ENCODE peak calls at places on chromosomes 12 and 14, in ten cellular contexts. One of them, this sample, is unnamed.

GRCh38 chr12:104684884-104685283 is 228.1 kb downstream of the CHST11 start:
- DNase-seq in tibial artery: no peak
- DNase-seq in thoracic aorta: no peak
- DNase-seq in stomach: no peak
- DNase-seq in HCT116: no peak
- DNase-seq in PC-9: no peak
- DNase-seq in neural progenitor cell: no peak
- DNase-seq in adrenal gland: no peak
- DNase-seq in gastrocnemius medialis: no peak
- DNase-seq in right atrium auricular region: no peak
- DNase-seq in this sample: no peak

GRCh38 chr14:40003773-40004172 is 571.5 kb upstream of the FBXO33 start:
- DNase-seq in tibial artery: no peak
- DNase-seq in thoracic aorta: no peak
- DNase-seq in stomach: no peak
- DNase-seq in HCT116: no peak
- DNase-seq in PC-9: no peak
- DNase-seq in neural progenitor cell: no peak
- DNase-seq in adrenal gland: no peak
- DNase-seq in gastrocnemius medialis: no peak
- DNase-seq in right atrium auricular region: no peak
- DNase-seq in this sample: no peak

GRCh38 chr14:33642641-33643342 is 308.1 kb downstream of the EGLN3 start:
- DNase-seq in tibial artery: no peak
- DNase-seq in thoracic aorta: no peak
- DNase-seq in stomach: no peak
- DNase-seq in HCT116: no peak
- DNase-seq in PC-9: no peak
- DNase-seq in neural progenitor cell: peak; percentile 25
- DNase-seq in adrenal gland: no peak
- DNase-seq in gastrocnemius medialis: no peak
- DNase-seq in right atrium auricular region: no peak
- DNase-seq in this sample: no peak

GRCh38 chr14:78240567-78240966 is 70.4 kb downstream of the NRXN3 start:
- DNase-seq in tibial artery: no peak
- DNase-seq in thoracic aorta: no peak
- DNase-seq in stomach: no peak
- DNase-seq in HCT116: no peak
- DNase-seq in PC-9: no peak
- DNase-seq in neural progenitor cell: no peak
- DNase-seq in adrenal gland: no peak
- DNase-seq in gastrocnemius medialis: no peak
- DNase-seq in right atrium auricular region: no peak
- DNase-seq in this sample: no peak

GRCh38 chr12:119208626-119209061 is 29.9 kb downstream of the HSPB8 start:
- DNase-seq in tibial artery: peak; percentile 86
- DNase-seq in thoracic aorta: peak; percentile 16
- DNase-seq in stomach: peak; percentile 28
- DNase-seq in HCT116: no peak
- DNase-seq in PC-9: peak; percentile 42
- DNase-seq in neural progenitor cell: peak; percentile 57
- DNase-seq in adrenal gland: peak; percentile 6
- DNase-seq in gastrocnemius medialis: peak; percentile 89
- DNase-seq in right atrium auricular region: peak; percentile 96
- DNase-seq in this sample: peak; percentile 82

GRCh38 chr14:69640931-69641330 is 29.5 kb downstream of the SUSD6 start:
- DNase-seq in tibial artery: no peak
- DNase-seq in thoracic aorta: no peak
- DNase-seq in stomach: no peak
- DNase-seq in HCT116: no peak
- DNase-seq in PC-9: no peak
- DNase-seq in neural progenitor cell: no peak
- DNase-seq in adrenal gland: no peak
- DNase-seq in gastrocnemius medialis: no peak
- DNase-seq in right atrium auricular region: no peak
- DNase-seq in this sample: no peak

GRCh38 chr14:66745078-66745477 is 237.1 kb downstream of the GPHN start:
- DNase-seq in tibial artery: no peak
- DNase-seq in thoracic aorta: no peak
- DNase-seq in stomach: no peak
- DNase-seq in HCT116: no peak
- DNase-seq in PC-9: no peak
- DNase-seq in neural progenitor cell: no peak
- DNase-seq in adrenal gland: no peak
- DNase-seq in gastrocnemius medialis: no peak
- DNase-seq in right atrium auricular region: no peak
- DNase-seq in this sample: no peak

GRCh38 chr12:121214855-121215745 is 5.2 kb downstream of the P2RX4 start:
- DNase-seq in tibial artery: no peak
- DNase-seq in thoracic aorta: no peak
- DNase-seq in stomach: peak; percentile 59
- DNase-seq in HCT116: peak; percentile 75
- DNase-seq in PC-9: peak; percentile 38
- DNase-seq in neural progenitor cell: no peak
- DNase-seq in adrenal gland: peak; percentile 78
- DNase-seq in gastrocnemius medialis: no peak
- DNase-seq in right atrium auricular region: no peak
- DNase-seq in this sample: no peak

DNA sequence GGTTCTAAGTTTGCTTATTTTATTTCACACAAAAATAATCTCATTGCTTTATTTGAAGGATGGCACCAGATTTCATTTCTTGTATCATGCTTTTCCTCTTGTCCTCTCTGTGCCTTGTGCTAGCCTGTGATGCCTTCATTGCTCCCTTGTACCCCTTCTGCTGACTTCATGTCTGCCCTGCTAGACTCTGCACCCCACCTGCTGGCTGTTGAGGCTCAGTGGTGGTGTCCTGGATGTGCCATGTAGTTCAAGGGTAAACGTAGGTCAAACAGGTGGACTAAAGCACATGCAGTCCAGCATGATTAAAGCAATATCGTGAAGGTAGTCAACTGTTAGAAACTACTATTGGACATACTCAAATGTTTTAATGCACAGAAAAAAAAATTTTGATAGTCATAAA is 21.6 kb downstream of the MRPS35 start:
- DNase-seq in tibial artery: no peak
- DNase-seq in thoracic aorta: no peak
- DNase-seq in stomach: peak; percentile 32
- DNase-seq in HCT116: no peak
- DNase-seq in PC-9: no peak
- DNase-seq in neural progenitor cell: no peak
- DNase-seq in adrenal gland: no peak
- DNase-seq in gastrocnemius medialis: no peak
- DNase-seq in right atrium auricular region: no peak
- DNase-seq in this sample: no peak
- TF ChIP-seq CTCF in tibial artery: no peak
- TF ChIP-seq CTCF in thoracic aorta: no peak
- TF ChIP-seq CTCF in stomach: peak; percentile 7
- TF ChIP-seq CTCF in HCT116: no peak
- TF ChIP-seq CTCF in PC-9: peak; percentile 45
- TF ChIP-seq CTCF in neural progenitor cell: peak; percentile 27
- TF ChIP-seq CTCF in adrenal gland: no peak
- TF ChIP-seq CTCF in gastrocnemius medialis: no peak
- TF ChIP-seq CTCF in right atrium auricular region: no peak
- TF ChIP-seq CTCF in this sample: no peak

DNA sequence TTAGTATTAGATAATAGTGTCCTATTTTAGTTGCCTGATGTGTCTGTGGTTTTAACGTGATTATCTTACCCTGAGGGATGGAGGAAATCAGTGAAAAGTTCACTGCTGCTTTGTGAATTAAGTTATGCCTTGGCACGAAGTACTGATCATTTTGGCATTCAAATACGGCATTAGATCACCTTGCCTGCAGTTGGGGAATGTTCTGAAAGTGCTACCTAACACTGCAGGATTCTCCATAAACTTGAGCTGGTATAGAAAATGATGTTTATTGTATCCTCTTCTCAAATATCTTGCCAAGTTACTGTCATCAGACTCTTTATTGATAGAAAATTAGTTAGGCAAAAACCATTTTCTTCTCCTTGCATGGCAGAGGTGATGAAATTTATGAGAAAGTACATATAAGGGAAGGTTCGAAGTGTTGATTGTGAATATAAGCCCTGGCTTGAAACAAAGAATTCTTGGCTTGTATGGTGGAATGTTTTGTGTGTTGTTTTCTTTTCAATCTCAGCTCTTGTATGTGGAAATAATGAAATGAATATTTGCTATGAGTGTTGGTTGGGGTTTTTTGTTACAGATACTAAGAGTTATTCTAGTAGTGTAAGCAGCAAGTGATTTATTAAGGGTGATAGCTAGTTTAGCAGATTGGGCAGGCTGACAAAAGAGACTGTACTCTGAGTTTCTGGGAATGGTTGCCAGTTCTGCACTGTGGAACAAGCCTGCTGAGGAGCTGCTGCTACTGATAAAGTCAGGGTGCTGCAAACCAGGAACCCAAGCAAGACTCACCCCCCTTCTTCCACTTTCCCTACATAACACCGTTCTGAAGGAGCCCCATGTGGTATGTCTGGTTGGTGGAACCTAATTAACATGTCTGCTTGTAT is 448.3 kb downstream of the PCNX1 start:
- DNase-seq in tibial artery: peak; percentile 76
- DNase-seq in thoracic aorta: no peak
- DNase-seq in stomach: peak; percentile 53
- DNase-seq in HCT116: no peak
- DNase-seq in PC-9: no peak
- DNase-seq in neural progenitor cell: no peak
- DNase-seq in adrenal gland: peak; percentile 51
- DNase-seq in gastrocnemius medialis: no peak
- DNase-seq in right atrium auricular region: no peak
- DNase-seq in this sample: no peak
- H3K4me3 ChIP-seq in tibial artery: no peak overlapping the region
- H3K4me3 ChIP-seq in thoracic aorta: peak overlapping the region; percentile 52
- H3K4me3 ChIP-seq in stomach: no peak overlapping the region
- H3K4me3 ChIP-seq in HCT116: no peak overlapping the region
- H3K4me3 ChIP-seq in PC-9: no peak overlapping the region
- H3K4me3 ChIP-seq in neural progenitor cell: no peak overlapping the region
- H3K4me3 ChIP-seq in adrenal gland: no peak overlapping the region
- H3K4me3 ChIP-seq in gastrocnemius medialis: no peak overlapping the region
- H3K4me3 ChIP-seq in right atrium auricular region: no peak overlapping the region
- H3K4me3 ChIP-seq in this sample: no peak overlapping the region

GRCh38 chr12:93877446-93877845 is 200.3 kb downstream of the CRADD start:
- DNase-seq in tibial artery: no peak
- DNase-seq in thoracic aorta: no peak
- DNase-seq in stomach: no peak
- DNase-seq in HCT116: no peak
- DNase-seq in PC-9: no peak
- DNase-seq in neural progenitor cell: no peak
- DNase-seq in adrenal gland: no peak
- DNase-seq in gastrocnemius medialis: no peak
- DNase-seq in right atrium auricular region: peak; percentile 13
- DNase-seq in this sample: no peak

GRCh38 chr12:93875157-93875556 is 198.0 kb downstream of the CRADD start:
- DNase-seq in tibial artery: no peak
- DNase-seq in thoracic aorta: no peak
- DNase-seq in stomach: no peak
- DNase-seq in HCT116: no peak
- DNase-seq in PC-9: no peak
- DNase-seq in neural progenitor cell: no peak
- DNase-seq in adrenal gland: no peak
- DNase-seq in gastrocnemius medialis: no peak
- DNase-seq in right atrium auricular region: no peak
- DNase-seq in this sample: no peak

GRCh38 chr12:93876360-93876759 is 199.2 kb downstream of the CRADD start:
- DNase-seq in tibial artery: no peak
- DNase-seq in thoracic aorta: no peak
- DNase-seq in stomach: no peak
- DNase-seq in HCT116: no peak
- DNase-seq in PC-9: no peak
- DNase-seq in neural progenitor cell: no peak
- DNase-seq in adrenal gland: no peak
- DNase-seq in gastrocnemius medialis: no peak
- DNase-seq in right atrium auricular region: no peak
- DNase-seq in this sample: no peak

GRCh38 chr12:93870020-93870795 is 193.0 kb downstream of the CRADD start:
- DNase-seq in tibial artery: no peak
- DNase-seq in thoracic aorta: no peak
- DNase-seq in stomach: no peak
- DNase-seq in HCT116: no peak
- DNase-seq in PC-9: no peak
- DNase-seq in neural progenitor cell: no peak
- DNase-seq in adrenal gland: no peak
- DNase-seq in gastrocnemius medialis: no peak
- DNase-seq in right atrium auricular region: no peak
- DNase-seq in this sample: no peak

DNA sequence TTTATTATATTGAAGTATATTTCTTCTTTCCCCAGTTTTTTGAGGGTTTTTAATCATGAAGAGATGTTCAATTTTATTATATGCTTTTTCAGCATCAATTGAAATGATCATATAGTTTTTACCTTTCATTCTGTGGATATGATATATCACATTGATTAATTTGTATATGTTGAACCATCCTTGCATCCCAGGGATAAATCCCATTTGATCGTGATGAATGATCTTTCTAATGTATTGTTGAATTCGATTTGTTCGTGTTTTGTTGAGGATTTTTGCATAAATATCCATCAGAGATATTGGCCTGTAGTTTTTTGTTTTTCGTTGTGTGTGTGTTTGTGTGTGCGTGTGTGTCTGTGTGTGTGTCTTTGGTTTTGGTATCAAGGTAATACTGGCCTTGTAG is 196.4 kb downstream of the CRADD start:
- DNase-seq in tibial artery: no peak
- DNase-seq in thoracic aorta: no peak
- DNase-seq in stomach: no peak
- DNase-seq in HCT116: no peak
- DNase-seq in PC-9: no peak
- DNase-seq in neural progenitor cell: no peak
- DNase-seq in adrenal gland: no peak
- DNase-seq in gastrocnemius medialis: no peak
- DNase-seq in right atrium auricular region: no peak
- DNase-seq in this sample: no peak
- H3K9me3 ChIP-seq in tibial artery: no peaks in the 10 kb centered on the region
- H3K9me3 ChIP-seq in thoracic aorta: peaks cover 16% of the 10 kb centered on the region
- H3K9me3 ChIP-seq in stomach: peaks cover 16% of the 10 kb centered on the region
- H3K9me3 ChIP-seq in HCT116: peaks cover 4% of the 10 kb centered on the region
- H3K9me3 ChIP-seq in PC-9: peaks cover 12% of the 10 kb centered on the region
- H3K9me3 ChIP-seq in neural progenitor cell: peaks cover 9% of the 10 kb centered on the region
- H3K9me3 ChIP-seq in adrenal gland: peaks cover 11% of the 10 kb centered on the region
- H3K9me3 ChIP-seq in gastrocnemius medialis: no peaks in the 10 kb centered on the region
- H3K9me3 ChIP-seq in right atrium auricular region: peaks cover 63% of the 10 kb centered on the region
- H3K9me3 ChIP-seq in this sample: peaks cover 68% of the 10 kb centered on the region

GRCh38 chr14:89953602-89954001 is 928 bp downstream of the EFCAB11 start:
- DNase-seq in tibial artery: no peak
- DNase-seq in thoracic aorta: no peak
- DNase-seq in stomach: no peak
- DNase-seq in HCT116: no peak
- DNase-seq in PC-9: no peak
- DNase-seq in neural progenitor cell: no peak
- DNase-seq in adrenal gland: no peak
- DNase-seq in gastrocnemius medialis: no peak
- DNase-seq in right atrium auricular region: no peak
- DNase-seq in this sample: no peak

GRCh38 chr14:89955022-89955414 is 488 bp upstream of the EFCAB11 start:
- DNase-seq in tibial artery: no peak
- DNase-seq in thoracic aorta: no peak
- DNase-seq in stomach: no peak
- DNase-seq in HCT116: no peak
- DNase-seq in PC-9: peak; percentile 0
- DNase-seq in neural progenitor cell: no peak
- DNase-seq in adrenal gland: no peak
- DNase-seq in gastrocnemius medialis: no peak
- DNase-seq in right atrium auricular region: no peak
- DNase-seq in this sample: no peak

GRCh38 chr14:89956294-89957009 is 725 bp downstream of the TDP1 start:
- DNase-seq in tibial artery: peak; percentile 78
- DNase-seq in thoracic aorta: peak; percentile 74
- DNase-seq in stomach: peak; percentile 68
- DNase-seq in HCT116: peak; percentile 22
- DNase-seq in PC-9: peak; percentile 12
- DNase-seq in neural progenitor cell: peak; percentile 72
- DNase-seq in adrenal gland: peak; percentile 90
- DNase-seq in gastrocnemius medialis: peak; percentile 37
- DNase-seq in right atrium auricular region: peak; percentile 84
- DNase-seq in this sample: peak; percentile 31

GRCh38 chr14:89954045-89955021 is at the start of gene EFCAB11:
- DNase-seq in tibial artery: peak; percentile 98
- DNase-seq in thoracic aorta: peak; percentile 89
- DNase-seq in stomach: peak; percentile 98
- DNase-seq in HCT116: peak; percentile 97
- DNase-seq in PC-9: peak; percentile 83
- DNase-seq in neural progenitor cell: peak; percentile 99
- DNase-seq in adrenal gland: peak; percentile 98
- DNase-seq in gastrocnemius medialis: peak; percentile 98
- DNase-seq in right atrium auricular region: peak; percentile 97
- DNase-seq in this sample: peak; percentile 98

GRCh38 chr14:89955418-89956293 is at the start of gene TDP1:
- DNase-seq in tibial artery: peak; percentile 97
- DNase-seq in thoracic aorta: peak; percentile 81
- DNase-seq in stomach: peak; percentile 99
- DNase-seq in HCT116: peak; percentile 91
- DNase-seq in PC-9: peak; percentile 83
- DNase-seq in neural progenitor cell: peak; percentile 99
- DNase-seq in adrenal gland: peak; percentile 97
- DNase-seq in gastrocnemius medialis: peak; percentile 94
- DNase-seq in right atrium auricular region: peak; percentile 95
- DNase-seq in this sample: peak; percentile 96
- TF ChIP-seq CTCF in tibial artery: no peak
- TF ChIP-seq CTCF in thoracic aorta: no peak
- TF ChIP-seq CTCF in stomach: no peak
- TF ChIP-seq CTCF in HCT116: no peak
- TF ChIP-seq CTCF in PC-9: no peak
- TF ChIP-seq CTCF in neural progenitor cell: peak; percentile 32
- TF ChIP-seq CTCF in adrenal gland: no peak
- TF ChIP-seq CTCF in gastrocnemius medialis: peak; percentile 17
- TF ChIP-seq CTCF in right atrium auricular region: no peak
- TF ChIP-seq CTCF in this sample: peak; percentile 38